ENCODE peak calls at places on chromosomes 12 and 14, in four cellular contexts. D is activated CD4-positive, alpha-beta T cell treated with anti-CD3 and anti-CD28 coated beads, Interleukin-2, amount 10 ng/mL, durations not matched to agents 7 days and 5 days; T is T-helper 2 cell treated with Interferon-gamma antibody and Interleukin-4, amounts not matched to agents 5 μg/mL and 100 μg/mL, for 36 hours; I is A172. X is an unnamed sample.

GRCh38 chr12:71214511-71215285 is 56.9 kb upstream of the TSPAN8 start:
- DNase-seq in D (no peak), T (no peak), I (no peak), X (no peak)

GRCh38 chr12:90174198-90174510 is 465.5 kb upstream of the ATP2B1 start:
- DNase-seq in D (no peak), T (peak), I (peak), X (no peak)

GRCh38 chr14:77103954-77104353 is 5.9 kb downstream of the CIPC start:
- DNase-seq in D (no peak), T (no peak), I (no peak), X (no peak)

GRCh38 chr12:110575326-110575725 is 7.8 kb downstream of the PPTC7 start:
- DNase-seq in D (no peak), T (no peak), I (no peak), X (no peak)

GRCh38 chr12:32824596-32824995 is 68.9 kb upstream of the YARS2 start:
- DNase-seq in D (no peak), T (no peak), I (no peak), X (no peak)

GRCh38 chr14:69247691-69248440 is 12.1 kb upstream of the GALNT16 start:
- DNase-seq in D (no peak), T (no peak), I (no peak), X (peak)

GRCh38 chr14:69685217-69685616 is 73.8 kb downstream of the SUSD6 start:
- DNase-seq in D (peak), T (peak), I (peak), X (no peak)

GRCh38 chr14:99168330-99168729 is 103.7 kb downstream of the BCL11B start:
- DNase-seq in D (no peak), T (no peak), I (no peak), X (no peak)

GRCh38 chr14:97379091-97379531 is 581.9 kb downstream of the VRK1 start:
- DNase-seq in D (peak), T (peak), I (no peak), X (no peak)

GRCh38 chr12:128823216-128823915 is 392 bp downstream of the SLC15A4 start:
- DNase-seq in D (no peak), T (no peak), I (no peak), X (peak)

GRCh38 chr14:101198398-101199027 is 295.0 kb upstream of the RTL1 start:
- DNase-seq in D (no peak), T (no peak), I (no peak), X (peak)

GRCh38 chr14:57816568-57817284 is 49.2 kb downstream of the SLC35F4 start:
- DNase-seq in D (no peak), T (peak), I (peak), X (no peak)

GRCh38 chr12:475286-475685 is 15.5 kb downstream of the B4GALNT3 start:
- DNase-seq in D (no peak), T (no peak), I (no peak), X (no peak)

GRCh38 chr14:79417961-79418360 is 793.3 kb downstream of the DIO2 start:
- DNase-seq in D (no peak), T (no peak), I (no peak), X (no peak)

GRCh38 chr14:94654071-94654974 is 42.1 kb downstream of the SERPINA3 start:
- DNase-seq in D (no peak), T (no peak), I (no peak), X (no peak)

X was measured in psoas muscle.